ENCODE peak calls at places on chromosomes 7 and 10, in ten cellular contexts. J is small intestine; E is body of pancreas; T is kidney; N is trophoblast cell; V is uterus; C is mammary epithelial cell; M is naive thymus-derived CD4-positive, alpha-beta T cell; A is GM23248; Y is CD8-positive, alpha-beta T cell. U is an unnamed sample.

GRCh38 chr10:6144609-6145413 is 56.0 kb downstream of the RBM17 start:
- DNase-seq in N (peak; percentile 89), E (peak; percentile 85), V (peak; percentile 89), Y (peak; percentile 80), T (peak; percentile 96), M (peak; percentile 82), J (peak; percentile 86), A (peak; percentile 92), C (peak; percentile 76), U (peak; percentile 85)

GRCh38 chr7:54426406-54426805 is 115.8 kb upstream of the VSTM2A start:
- DNase-seq in A (no peak), C (no peak), M (no peak), Y (no peak), V (no peak), T (no peak), N (no peak), E (no peak), J (no peak), U (no peak)

GRCh38 chr7:151057038-151057736 is 510 bp downstream of the CDK5 start:
- DNase-seq in T (no peak), C (no peak), Y (no peak), M (no peak), A (no peak), N (no peak), E (no peak), V (peak; percentile 39), J (no peak), U (no peak)

GRCh38 chr7:127850195-127850594 is 181.0 kb downstream of the LRRC4 start:
- DNase-seq in Y (no peak), M (no peak), V (no peak), E (no peak), N (no peak), C (no peak), T (no peak), J (no peak), A (no peak), U (no peak)

GRCh38 chr7:71843677-71844076 is 568.5 kb downstream of the CALN1 start:
- DNase-seq in V (no peak), A (no peak), C (no peak), Y (no peak), N (no peak), J (no peak), E (no peak), T (no peak), M (no peak), U (no peak)

GRCh38 chr10:92575961-92576360 is 2.1 kb upstream of the IDE start:
- DNase-seq in N (peak; percentile 66), C (peak; percentile 70), T (no peak), M (no peak), A (peak; percentile 76), E (no peak), Y (no peak), J (no peak), V (no peak), U (no peak)

GRCh38 chr7:2145835-2146580 is 86.7 kb downstream of the MAD1L1 start:
- DNase-seq in C (no peak), N (no peak), V (no peak), T (no peak), M (no peak), Y (no peak), J (no peak), E (no peak), A (no peak), U (no peak)

GRCh38 chr10:86642499-86642898 is 11.8 kb upstream of the OPN4 start:
- DNase-seq in M (no peak), E (no peak), C (peak; percentile 78), V (no peak), A (peak; percentile 92), Y (no peak), T (no peak), J (no peak), N (no peak), U (no peak)

GRCh38 chr7:103989785-103990775 is 622 bp upstream of the RELN start:
- DNase-seq in M (no peak), V (no peak), T (peak; percentile 75), Y (no peak), J (no peak), C (peak; percentile 4), E (peak; percentile 15), A (peak; percentile 54), N (peak; percentile 5), U (no peak)

GRCh38 chr10:128031216-128031615 is 95.0 kb downstream of the MKI67 start:
- DNase-seq in N (no peak), E (peak; percentile 4), J (no peak), C (no peak), T (no peak), V (no peak), M (no peak), A (no peak), Y (no peak), U (no peak)

GRCh38 chr10:94983555-94983954 is 45.1 kb downstream of the CYP2C9 start:
- DNase-seq in E (no peak), N (no peak), A (no peak), M (no peak), V (no peak), Y (no peak), T (no peak), J (no peak), C (no peak), U (no peak)

GRCh38 chr10:102335184-102335583 is 60.3 kb upstream of the NFKB2 start:
- DNase-seq in A (peak; percentile 67), E (peak; percentile 19), J (no peak), Y (no peak), V (peak; percentile 25), M (no peak), C (no peak), N (no peak), T (no peak), U (no peak)

GRCh38 chr10:73876971-73877370 is 2.6 kb upstream of the CAMK2G start:
- DNase-seq in T (no peak), M (no peak), Y (no peak), J (no peak), E (no peak), N (peak; percentile 45), C (peak; percentile 49), A (peak; percentile 80), V (no peak), U (no peak)

GRCh38 chr7:129376778-129377700 is 57.2 kb upstream of the STRIP2 start:
- DNase-seq in V (no peak), C (peak; percentile 39), T (no peak), Y (no peak), E (no peak), A (peak; percentile 37), J (peak; percentile 69), N (no peak), M (no peak), U (no peak)

GRCh38 chr10:130026670-130027456 is 62.8 kb upstream of the EBF3 start:
- DNase-seq in T (peak; percentile 50), A (no peak), N (no peak), Y (no peak), V (no peak), E (no peak), C (no peak), J (no peak), M (no peak), U (no peak)

DNA sequence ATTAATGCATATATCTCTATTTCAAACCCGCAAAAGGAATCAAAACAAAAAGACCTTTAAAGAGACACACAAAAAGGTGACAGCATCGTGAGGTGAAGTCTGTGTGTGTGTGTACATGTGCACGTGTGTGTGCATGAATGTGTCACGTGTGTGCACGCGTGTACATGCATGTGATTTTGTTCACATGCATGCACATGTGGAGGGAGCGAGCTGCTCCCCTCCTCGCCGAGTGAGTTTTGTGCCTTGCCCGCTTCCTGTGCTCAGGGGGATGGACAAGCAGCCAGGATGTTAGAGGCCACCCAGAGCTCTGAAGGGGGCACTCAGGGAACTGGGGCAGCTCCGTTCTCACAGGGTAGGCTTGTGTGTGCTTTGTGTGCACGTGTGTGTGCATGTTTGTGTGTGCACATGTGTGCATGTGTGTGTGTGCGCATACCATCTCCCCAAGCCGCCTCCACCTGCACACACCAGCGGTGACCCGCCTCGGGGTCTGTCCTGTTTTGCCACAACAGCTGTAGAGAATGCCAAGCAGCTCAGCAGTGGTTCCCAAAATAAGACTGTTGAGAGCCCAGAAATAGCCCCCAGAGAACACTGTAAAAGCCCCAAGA is 191.2 kb downstream of the PTPRN2 start:
- DNase-seq in J (no peak), T (no peak), C (no peak), M (no peak), E (no peak), A (no peak), V (no peak), N (no peak), Y (no peak), U (no peak)
- H3K9me3 ChIP-seq in J (no peaks in the 10 kb centered on the region), T (no peaks in the 10 kb centered on the region), C (peaks cover 27% of the 10 kb centered on the region), M (no peaks in the 10 kb centered on the region), E (no peaks in the 10 kb centered on the region), A (no peaks in the 10 kb centered on the region), V (no peaks in the 10 kb centered on the region), N (peaks cover 15% of the 10 kb centered on the region), Y (no peaks in the 10 kb centered on the region), U (no peaks in the 10 kb centered on the region)

GRCh38 chr7:56537952-56538351 is 421.7 kb upstream of the NUPR2 start:
- DNase-seq in C (no peak), T (no peak), V (no peak), M (no peak), A (no peak), Y (no peak), J (no peak), N (peak; percentile 5), E (no peak), U (no peak)

GRCh38 chr7:56538541-56539429 is 422.6 kb upstream of the NUPR2 start:
- DNase-seq in N (no peak), E (no peak), A (no peak), T (no peak), V (no peak), J (no peak), M (no peak), C (no peak), Y (no peak), U (no peak)

GRCh38 chr7:56537477-56537876 is 421.3 kb upstream of the NUPR2 start:
- DNase-seq in J (no peak), M (no peak), V (no peak), T (no peak), E (no peak), N (no peak), A (no peak), Y (no peak), C (no peak), U (no peak)
- H3K9me3 ChIP-seq in J (peaks cover 8% of the 10 kb centered on the region), M (no peaks in the 10 kb centered on the region), V (no peaks in the 10 kb centered on the region), T (peaks cover 2% of the 10 kb centered on the region), E (no peaks in the 10 kb centered on the region), N (peaks cover 50% of the 10 kb centered on the region), A (no peaks in the 10 kb centered on the region), Y (no peaks in the 10 kb centered on the region), C (peaks cover 48% of the 10 kb centered on the region), U (peaks cover 5% of the 10 kb centered on the region)

GRCh38 chr7:157972914-157973313 is 614.7 kb downstream of the PTPRN2 start:
- DNase-seq in E (no peak), M (no peak), V (no peak), C (no peak), N (no peak), Y (no peak), A (no peak), T (peak; percentile 7), J (no peak), U (no peak)
- H3K9me3 ChIP-seq in E (no peaks in the 10 kb centered on the region), M (no peaks in the 10 kb centered on the region), V (no peaks in the 10 kb centered on the region), C (peaks cover 39% of the 10 kb centered on the region), N (peaks cover 54% of the 10 kb centered on the region), Y (no peaks in the 10 kb centered on the region), A (no peaks in the 10 kb centered on the region), T (no peaks in the 10 kb centered on the region), J (peaks cover 2% of the 10 kb centered on the region), U (no peaks in the 10 kb centered on the region)

DNA sequence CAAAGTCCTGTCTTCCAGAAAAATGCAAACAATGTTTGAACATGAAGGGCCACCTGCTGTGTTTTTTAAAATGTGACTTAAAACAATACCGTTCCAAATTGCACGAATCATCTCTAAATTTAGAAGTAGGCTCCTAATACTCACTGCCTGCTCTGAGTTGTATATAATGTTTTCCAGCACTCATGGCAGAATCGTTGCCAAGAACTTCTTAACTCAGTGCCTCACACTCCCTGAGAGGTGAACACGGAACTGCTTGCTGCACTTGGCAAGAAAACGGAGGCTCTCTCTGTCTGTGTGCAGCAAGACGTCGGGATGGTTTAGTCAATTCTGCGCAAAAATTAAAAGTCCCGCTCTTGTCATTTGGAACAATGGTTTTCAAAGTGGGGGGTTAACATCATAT is 757.3 kb upstream of the AUTS2 start:
- DNase-seq in T (no peak), M (no peak), V (no peak), Y (no peak), E (no peak), N (no peak), J (no peak), A (peak; percentile 2), C (no peak), U (no peak)
- H3K9me3 ChIP-seq in T (no peaks in the 10 kb centered on the region), M (no peaks in the 10 kb centered on the region), V (no peaks in the 10 kb centered on the region), Y (no peaks in the 10 kb centered on the region), E (no peaks in the 10 kb centered on the region), N (no peaks in the 10 kb centered on the region), J (no peaks in the 10 kb centered on the region), A (no peaks in the 10 kb centered on the region), C (peaks cover 14% of the 10 kb centered on the region), U (peaks cover 2% of the 10 kb centered on the region)

U was measured in T-helper 17 cell.